ENCODE peak calls at places on chromosomes 6 and 20, in seven cellular contexts. V, H, X, T, M, L and C are unnamed samples.

GRCh38 chr20:18857640-18858039 is 44.1 kb downstream of the SCP2D1 start:
- DNase-seq in V (no peak), H (no peak), X (no peak), T (no peak), M (peak), L (no peak), C (no peak)

GRCh38 chr6:3977875-3978711 is 100.8 kb downstream of the FAM217A start:
- DNase-seq in V (no peak), H (peak), X (no peak), T (peak), M (peak), L (peak), C (peak)

GRCh38 chr20:4966826-4967751 is 34.2 kb downstream of the SLC23A2 start:
- DNase-seq in V (no peak), H (no peak), X (no peak), T (no peak), M (no peak), L (no peak), C (no peak)

GRCh38 chr20:58102744-58103516 is 125.5 kb downstream of the ANKRD60 start:
- DNase-seq in V (no peak), H (no peak), X (no peak), T (no peak), M (peak), L (peak), C (no peak)

GRCh38 chr6:125789167-125789566 is 1.6 kb upstream of the NCOA7 start:
- DNase-seq in V (no peak), H (peak), X (no peak), T (no peak), M (peak), L (no peak), C (no peak)

GRCh38 chr6:156028310-156029131 is 572.9 kb upstream of the NOX3 start:
- DNase-seq in V (no peak), H (no peak), X (no peak), T (no peak), M (no peak), L (no peak), C (no peak)

GRCh38 chr6:150312395-150312794 is 56.4 kb upstream of the IYD start:
- DNase-seq in V (no peak), H (no peak), X (no peak), T (no peak), M (no peak), L (no peak), C (no peak)

GRCh38 chr6:14025160-14025559 is 92.4 kb upstream of the CD83 start:
- DNase-seq in V (no peak), H (no peak), X (no peak), T (no peak), M (no peak), L (no peak), C (no peak)

GRCh38 chr6:117840541-117840983 is 66.5 kb upstream of the SLC35F1 start:
- DNase-seq in V (no peak), H (no peak), X (no peak), T (no peak), M (peak), L (peak), C (no peak)

GRCh38 chr20:14972690-14973089 is 635.3 kb upstream of the FLRT3 start:
- DNase-seq in V (no peak), H (no peak), X (no peak), T (no peak), M (no peak), L (no peak), C (no peak)

GRCh38 chr6:30508890-30509736 is 19.8 kb downstream of the HLA-E start:
- DNase-seq in V (no peak), H (no peak), X (no peak), T (no peak), M (peak), L (no peak), C (peak)

GRCh38 chr20:37542281-37542680 is 14.6 kb upstream of the BLCAP start:
- DNase-seq in V (no peak), H (no peak), X (peak), T (no peak), M (no peak), L (no peak), C (no peak)

GRCh38 chr6:43478008-43478372 is 620 bp downstream of the TJAP1 start:
- DNase-seq in V (no peak), H (no peak), X (no peak), T (no peak), M (peak), L (no peak), C (no peak)

GRCh38 chr20:23151885-23152284 is 65.8 kb upstream of the CD93 start:
- DNase-seq in V (no peak), H (peak), X (no peak), T (no peak), M (peak), L (no peak), C (no peak)

GRCh38 chr6:41367700-41368099 is 32.3 kb downstream of the NCR2 start:
- DNase-seq in V (no peak), H (peak), X (peak), T (peak), M (peak), L (peak), C (no peak)

GRCh38 chr6:108541843-108542795 is 18.6 kb upstream of the FOXO3 start:
- DNase-seq in V (peak), H (peak), X (peak), T (peak), M (peak), L (no peak), C (peak)

GRCh38 chr20:38764563-38765355 is 16.5 kb downstream of the ACTR5 start:
- DNase-seq in V (no peak), H (no peak), X (no peak), T (peak), M (peak), L (peak), C (peak)

GRCh38 chr6:7238900-7239589 is 74.0 kb downstream of the SSR1 start:
- DNase-seq in V (peak), H (peak), X (peak), T (peak), M (peak), L (peak), C (peak)

GRCh38 chr6:131782764-131783163 is 25.1 kb upstream of the ENPP1 start:
- DNase-seq in V (no peak), H (no peak), X (no peak), T (no peak), M (no peak), L (peak), C (no peak)

GRCh38 chr6:113560908-113561307 is 296.2 kb upstream of the MARCKS start:
- DNase-seq in V (no peak), H (no peak), X (no peak), T (no peak), M (peak), L (peak), C (no peak)

GRCh38 chr20:23317081-23317480 is 33.5 kb upstream of the NXT1 start:
- DNase-seq in V (no peak), H (no peak), X (no peak), T (no peak), M (no peak), L (no peak), C (no peak)

GRCh38 chr6:169082093-169082492 is 171.6 kb downstream of the THBS2 start:
- DNase-seq in V (no peak), H (no peak), X (no peak), T (no peak), M (no peak), L (no peak), C (no peak)

GRCh38 chr6:19866199-19866872 is 29.2 kb downstream of the ID4 start:
- DNase-seq in V (no peak), H (no peak), X (no peak), T (no peak), M (no peak), L (no peak), C (no peak)

GRCh38 chr6:79544299-79544927 is 7.2 kb upstream of the LCA5 start:
- DNase-seq in V (no peak), H (no peak), X (no peak), T (no peak), M (peak), L (no peak), C (no peak)

GRCh38 chr6:108559884-108560462 is 744 bp upstream of the FOXO3 start:
- DNase-seq in V (peak), H (peak), X (peak), T (peak), M (peak), L (no peak), C (no peak)

GRCh38 chr6:155310596-155310995 is 3.7 kb downstream of the TFB1M start:
- DNase-seq in V (no peak), H (no peak), X (no peak), T (no peak), M (peak), L (no peak), C (no peak)

GRCh38 chr6:168634928-168635327 is 193.9 kb downstream of the SMOC2 start:
- DNase-seq in V (no peak), H (no peak), X (no peak), T (no peak), M (no peak), L (no peak), C (no peak)

GRCh38 chr6:149149682-149150081 is 167.8 kb upstream of the TAB2 start:
- DNase-seq in V (no peak), H (no peak), X (no peak), T (no peak), M (no peak), L (no peak), C (no peak)